ENCODE peak calls at places on chromosome 21, in four cellular contexts. G, V, U and K are unnamed samples.

GRCh38 chr21:33069994-33070811 is at the start of gene OLIG1:
- DNase-seq in G (no peak), V (peak), U (no peak), K (peak)

GRCh38 chr21:17438642-17439041 is 74.2 kb upstream of the CXADR start:
- DNase-seq in G (no peak), V (no peak), U (peak), K (peak)

GRCh38 chr21:32414579-32415358 is 2.3 kb downstream of the EVA1C start:
- DNase-seq in G (no peak), V (no peak), U (no peak), K (no peak)

GRCh38 chr21:21232320-21232719 is 234.1 kb downstream of the NCAM2 start:
- DNase-seq in G (no peak), V (no peak), U (no peak), K (no peak)

GRCh38 chr21:18902641-18903040 is 499.1 kb upstream of the TMPRSS15 start:
- DNase-seq in G (no peak), V (no peak), U (no peak), K (no peak)

GRCh38 chr21:30268608-30269197 is 14.0 kb downstream of the KRTAP24-1 start:
- DNase-seq in G (peak), V (no peak), U (no peak), K (no peak)

GRCh38 chr21:32653326-32653901 is 41.2 kb upstream of the CFAP298 start:
- DNase-seq in G (peak), V (peak), U (peak), K (peak)

GRCh38 chr21:22711636-22712035 is 1713.4 kb downstream of the NCAM2 start:
- DNase-seq in G (no peak), V (no peak), U (no peak), K (no peak)

GRCh38 chr21:16195896-16196443 is 466.2 kb downstream of the USP25 start:
- DNase-seq in G (no peak), V (no peak), U (no peak), K (no peak)

GRCh38 chr21:44093761-44094160 is 13.4 kb upstream of the PWP2 start:
- DNase-seq in G (no peak), V (no peak), U (no peak), K (no peak)

GRCh38 chr21:15051652-15052554 is 12.9 kb downstream of the NRIP1 start:
- DNase-seq in G (peak), V (peak), U (no peak), K (no peak)

GRCh38 chr21:32403201-32403701 is 9.3 kb upstream of the EVA1C start:
- DNase-seq in G (peak), V (peak), U (peak), K (peak)

GRCh38 chr21:25988738-25989137 is 181.8 kb downstream of the APP start:
- DNase-seq in G (no peak), V (no peak), U (no peak), K (no peak)

GRCh38 chr21:23890652-23891051 is 1716.6 kb downstream of the MRPL39 start:
- DNase-seq in G (peak), V (no peak), U (no peak), K (no peak)

GRCh38 chr21:25341981-25342380 is 265.3 kb downstream of the MRPL39 start:
- DNase-seq in G (no peak), V (no peak), U (no peak), K (no peak)

GRCh38 chr21:30227633-30228404 is 11.9 kb upstream of the CLDN8 start:
- DNase-seq in G (peak), V (peak), U (no peak), K (no peak)

GRCh38 chr21:42149656-42150457 is 69.1 kb upstream of the ABCG1 start:
- DNase-seq in G (no peak), V (no peak), U (no peak), K (no peak)

GRCh38 chr21:42799516-42799915 is 79.8 kb downstream of the WDR4 start:
- DNase-seq in G (no peak), V (no peak), U (no peak), K (no peak)

GRCh38 chr21:31634993-31635392 is 24.5 kb upstream of the SOD1 start:
- DNase-seq in G (no peak), V (no peak), U (no peak), K (no peak)

GRCh38 chr21:25361765-25362164 is 245.5 kb downstream of the MRPL39 start:
- DNase-seq in G (no peak), V (no peak), U (no peak), K (no peak)

GRCh38 chr21:14215971-14216621 is at the start of gene RBM11:
- DNase-seq in G (peak), V (peak), U (peak), K (peak)

GRCh38 chr21:26011292-26011940 is 159.2 kb downstream of the APP start:
- DNase-seq in G (no peak), V (no peak), U (no peak), K (no peak)

GRCh38 chr21:30138483-30138882 is 28.1 kb downstream of the CLDN17 start:
- DNase-seq in G (no peak), V (no peak), U (no peak), K (no peak)

GRCh38 chr21:44013380-44014088 is 1.4 kb downstream of the TRAPPC10 start:
- DNase-seq in G (peak), V (no peak), U (no peak), K (no peak)

GRCh38 chr21:41438425-41439113 is 12.5 kb downstream of the MX1 start:
- DNase-seq in G (no peak), V (no peak), U (no peak), K (no peak)

GRCh38 chr21:21163904-21164303 is 165.7 kb downstream of the NCAM2 start:
- DNase-seq in G (peak), V (peak), U (peak), K (peak)

GRCh38 chr21:43865471-43866181 is 603 bp downstream of the AGPAT3 start:
- DNase-seq in G (peak), V (no peak), U (no peak), K (no peak)

GRCh38 chr21:27146268-27146667 is 179.4 kb upstream of the ADAMTS5 start:
- DNase-seq in G (no peak), V (no peak), U (no peak), K (no peak)

GRCh38 chr21:40466893-40467483 is 380.0 kb downstream of the DSCAM start:
- DNase-seq in G (no peak), V (peak), U (no peak), K (no peak)

GRCh38 chr21:42414928-42415769 is 11.4 kb downstream of the UBASH3A start:
- DNase-seq in G (peak), V (peak), U (no peak), K (no peak)

GRCh38 chr21:31117046-31117916 is 79.0 kb upstream of the KRTAP19-8 start:
- DNase-seq in G (no peak), V (no peak), U (no peak), K (no peak)

GRCh38 chr21:35780983-35781382 is 279.3 kb downstream of the SETD4 start:
- DNase-seq in G (no peak), V (no peak), U (no peak), K (no peak)

GRCh38 chr21:35782667-35783066 is 277.7 kb downstream of the SETD4 start:
- DNase-seq in G (no peak), V (no peak), U (no peak), K (no peak)

GRCh38 chr21:35779167-35779566 is 281.2 kb downstream of the SETD4 start:
- DNase-seq in G (no peak), V (no peak), U (no peak), K (no peak)

GRCh38 chr21:35779690-35780570 is 280.4 kb downstream of the SETD4 start:
- DNase-seq in G (no peak), V (no peak), U (no peak), K (no peak)

GRCh38 chr21:35783686-35784085 is 276.6 kb downstream of the SETD4 start:
- DNase-seq in G (no peak), V (no peak), U (no peak), K (no peak)
- TF ChIP-seq NR3C1 in G (no peak), V (no peak), U (no peak), K (no peak)

GRCh38 chr21:38861989-38862683 is 56.4 kb downstream of the ETS2 start:
- DNase-seq in G (no peak), V (no peak), U (no peak), K (no peak)
- TF ChIP-seq NR3C1 in G (no peak), V (no peak), U (no peak), K (no peak)

GRCh38 chr21:37118187-37118826 is 45.3 kb downstream of the TTC3 start:
- DNase-seq in G (no peak), V (no peak), U (no peak), K (no peak)
- TF ChIP-seq NR3C1 in G (no peak), V (no peak), U (no peak), K (no peak)

GRCh38 chr21:45761703-45762102 is 118.2 kb downstream of the PCBP3 start:
- DNase-seq in G (no peak), V (no peak), U (no peak), K (no peak)

GRCh38 chr21:45763074-45763473 is 119.5 kb downstream of the PCBP3 start:
- DNase-seq in G (no peak), V (no peak), U (no peak), K (no peak)

GRCh38 chr21:45764792-45765191 is 121.3 kb downstream of the PCBP3 start:
- DNase-seq in G (no peak), V (no peak), U (no peak), K (no peak)

GRCh38 chr21:45765375-45765774 is 121.8 kb downstream of the PCBP3 start:
- DNase-seq in G (no peak), V (no peak), U (no peak), K (no peak)

DNA sequence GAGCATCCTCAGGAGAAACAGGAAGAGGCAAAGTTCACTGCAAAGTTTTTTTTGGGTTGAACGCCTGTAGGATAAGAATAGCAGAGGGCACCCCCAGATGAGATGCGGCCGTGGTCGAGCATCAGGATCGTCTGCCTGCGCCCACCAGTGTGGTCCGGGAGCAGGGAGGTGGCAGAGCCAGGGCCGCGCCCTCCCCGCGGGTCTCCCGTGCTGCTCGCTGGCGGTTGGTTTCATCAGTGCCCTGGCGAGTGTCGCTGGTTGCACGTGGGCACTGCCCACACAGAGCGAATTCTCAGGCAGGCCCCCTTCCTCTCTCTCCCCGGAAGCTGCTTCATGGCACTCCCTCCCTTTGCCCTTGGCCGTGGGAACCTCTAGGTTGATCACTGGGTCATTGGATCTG is 120.0 kb downstream of the PCBP3 start:
- DNase-seq in G (no peak), V (no peak), U (no peak), K (no peak)
- TF ChIP-seq NR3C1 in G (no peak), V (no peak), U (no peak), K (no peak)

GRCh38 chr21:28336299-28336698 is 656.4 kb downstream of the LTN1 start:
- DNase-seq in G (no peak), V (peak), U (peak), K (no peak)
- TF ChIP-seq NR3C1 in G (no peak), V (no peak), U (no peak), K (no peak)

GRCh38 chr21:45432575-45433255 is 27.8 kb downstream of the COL18A1 start:
- DNase-seq in G (no peak), V (no peak), U (peak), K (no peak)
- TF ChIP-seq NR3C1 in G (no peak), V (no peak), U (no peak), K (no peak)

DNA sequence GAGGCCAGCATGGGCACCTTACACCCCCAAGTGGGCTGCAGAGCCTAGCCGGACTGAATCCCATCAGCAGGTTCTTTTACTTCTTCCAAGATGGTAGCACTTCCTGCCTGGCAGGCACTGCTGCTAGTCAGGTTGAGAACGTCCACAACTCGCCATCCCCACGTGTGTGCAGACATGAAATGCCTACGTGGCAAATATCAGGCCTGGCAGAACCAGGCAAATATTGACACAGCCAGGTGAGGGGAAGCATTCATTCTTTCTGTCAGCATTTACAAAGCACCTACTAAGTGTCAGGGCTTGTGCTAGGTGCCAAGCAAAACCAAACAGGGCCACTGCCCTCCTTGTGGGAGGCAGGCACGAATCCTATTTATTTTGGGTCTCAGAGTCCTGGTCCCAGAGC is 52.3 kb upstream of the SIM2 start:
- DNase-seq in G (no peak), V (no peak), U (no peak), K (no peak)
- TF ChIP-seq NR3C1 in G (no peak), V (no peak), U (no peak), K (no peak)

GRCh38 chr21:34195365-34195764 is 122.0 kb downstream of the MRPS6 start:
- DNase-seq in G (no peak), V (no peak), U (no peak), K (peak)

GRCh38 chr21:34192646-34193285 is 119.4 kb downstream of the MRPS6 start:
- DNase-seq in G (no peak), V (no peak), U (no peak), K (no peak)

GRCh38 chr21:34190576-34191301 is 117.4 kb downstream of the MRPS6 start:
- DNase-seq in G (peak), V (no peak), U (no peak), K (no peak)

GRCh38 chr21:34189506-34189905 is 116.1 kb downstream of the MRPS6 start:
- DNase-seq in G (no peak), V (no peak), U (no peak), K (no peak)

GRCh38 chr21:34191876-34192275 is 118.5 kb downstream of the MRPS6 start:
- DNase-seq in G (no peak), V (no peak), U (no peak), K (no peak)
- TF ChIP-seq NR3C1 in G (no peak), V (no peak), U (no peak), K (no peak)